ENCODE peak calls at places on chromosomes 6 and 20, in ten cellular contexts. M is sigmoid colon; Q is colonic mucosa; H is upper lobe of left lung; J is PC-3; S is PC-9; N is HepG2; F is psoas muscle; U is CD8-positive, alpha-beta T cell; K is GM12865. A is an unnamed sample.

GRCh38 chr6:10511477-10511876 is 9.7 kb upstream of the GCNT2 start:
- DNase-seq in M (no peak), Q (no peak), H (no peak), J (peak), S (no peak), N (peak), F (no peak), U (no peak), K (no peak), A (peak)

GRCh38 chr6:158161566-158162254 is 6.4 kb downstream of the SERAC1 start:
- DNase-seq in M (no peak), Q (peak), H (no peak), J (no peak), S (no peak), N (no peak), F (no peak), U (no peak), K (no peak), A (no peak)

GRCh38 chr6:22079788-22080187 is 217.0 kb downstream of the PRL start:
- DNase-seq in M (no peak), Q (no peak), H (no peak), J (no peak), S (no peak), N (no peak), F (no peak), U (no peak), K (no peak), A (peak)

GRCh38 chr6:169160855-169161560 is 92.6 kb downstream of the THBS2 start:
- DNase-seq in M (no peak), Q (no peak), H (no peak), J (no peak), S (no peak), N (no peak), F (peak), U (no peak), K (no peak), A (no peak)

GRCh38 chr6:51536728-51537127 is 550.7 kb downstream of the PKHD1 start:
- DNase-seq in M (no peak), Q (no peak), H (no peak), J (no peak), S (no peak), N (no peak), F (no peak), U (no peak), K (no peak), A (no peak)

GRCh38 chr20:15236812-15237211 is 899.4 kb upstream of the FLRT3 start:
- DNase-seq in M (no peak), Q (peak), H (peak), J (peak), S (peak), N (peak), F (no peak), U (no peak), K (peak), A (peak)

GRCh38 chr6:79869184-79869583 is 78.2 kb downstream of the ELOVL4 start:
- DNase-seq in M (no peak), Q (no peak), H (no peak), J (no peak), S (no peak), N (no peak), F (no peak), U (no peak), K (no peak), A (no peak)

GRCh38 chr20:63411151-63411897 is 50.2 kb upstream of the CHRNA4 start:
- DNase-seq in M (no peak), Q (no peak), H (no peak), J (no peak), S (no peak), N (no peak), F (no peak), U (no peak), K (no peak), A (no peak)

GRCh38 chr20:45347936-45348809 is at the start of gene SDC4:
- DNase-seq in M (peak), Q (peak), H (peak), J (peak), S (peak), N (no peak), F (peak), U (peak), K (no peak), A (peak)

GRCh38 chr6:3284436-3284876 is 25.7 kb downstream of the PSMG4 start:
- DNase-seq in M (peak), Q (no peak), H (peak), J (no peak), S (no peak), N (no peak), F (no peak), U (no peak), K (no peak), A (no peak)

GRCh38 chr6:83461438-83461837 is 30.6 kb upstream of the ME1 start:
- DNase-seq in M (no peak), Q (no peak), H (no peak), J (peak), S (no peak), N (peak), F (no peak), U (no peak), K (no peak), A (no peak)

GRCh38 chr20:35306931-35307517 is 14.8 kb upstream of the FAM83C start:
- DNase-seq in M (no peak), Q (peak), H (peak), J (peak), S (no peak), N (peak), F (peak), U (peak), K (peak), A (peak)

GRCh38 chr6:109998159-109998785 is 20.2 kb downstream of the GPR6 start:
- DNase-seq in M (no peak), Q (no peak), H (no peak), J (no peak), S (no peak), N (no peak), F (no peak), U (no peak), K (no peak), A (no peak)

GRCh38 chr20:45341579-45341938 is 6.7 kb downstream of the SDC4 start:
- DNase-seq in M (no peak), Q (no peak), H (no peak), J (no peak), S (no peak), N (no peak), F (no peak), U (no peak), K (no peak), A (no peak)

GRCh38 chr20:44593721-44594120 is 11.3 kb downstream of the PKIG start:
- DNase-seq in M (no peak), Q (no peak), H (no peak), J (peak), S (peak), N (no peak), F (no peak), U (no peak), K (no peak), A (no peak)

GRCh38 chr6:80336906-80337305 is 230.4 kb downstream of the BCKDHB start:
- DNase-seq in M (no peak), Q (no peak), H (no peak), J (peak), S (no peak), N (no peak), F (no peak), U (no peak), K (no peak), A (no peak)

GRCh38 chr20:5981139-5981538 is 30.7 kb downstream of the MCM8 start:
- DNase-seq in M (no peak), Q (no peak), H (no peak), J (no peak), S (no peak), N (no peak), F (no peak), U (no peak), K (no peak), A (no peak)

GRCh38 chr6:139887275-139887674 is 512.8 kb upstream of the CITED2 start:
- DNase-seq in M (no peak), Q (no peak), H (no peak), J (no peak), S (no peak), N (no peak), F (no peak), U (no peak), K (no peak), A (no peak)

GRCh38 chr6:38846844-38847243 is 131.7 kb downstream of the DNAH8 start:
- DNase-seq in M (no peak), Q (no peak), H (no peak), J (peak), S (peak), N (no peak), F (no peak), U (no peak), K (no peak), A (peak)

GRCh38 chr20:61744691-61745396 is 320.8 kb downstream of the TAF4 start:
- DNase-seq in M (no peak), Q (no peak), H (no peak), J (no peak), S (no peak), N (no peak), F (peak), U (no peak), K (no peak), A (peak)

GRCh38 chr6:20991910-20992309 is 457.7 kb downstream of the CDKAL1 start:
- DNase-seq in M (no peak), Q (no peak), H (no peak), J (no peak), S (no peak), N (peak), F (no peak), U (no peak), K (no peak), A (peak)

DNA sequence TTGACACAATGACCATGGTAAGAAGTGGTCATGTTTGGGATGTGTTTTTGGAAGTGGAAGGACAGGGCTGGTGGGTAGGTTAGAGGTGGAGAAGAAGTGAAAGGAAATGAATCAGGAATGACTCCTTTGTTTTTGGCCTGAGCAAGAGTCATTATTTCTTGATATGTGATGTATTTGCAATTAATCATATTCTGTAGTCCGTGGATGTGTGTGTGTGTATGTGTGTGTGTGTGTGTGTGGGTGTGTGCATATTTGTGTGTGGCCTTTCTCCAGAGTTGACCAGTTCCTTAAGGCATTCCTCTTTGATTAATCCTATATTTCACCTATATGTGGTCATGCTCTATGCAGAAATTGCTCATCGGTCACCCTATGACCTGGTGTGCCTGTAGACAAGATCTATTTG is 130.7 kb downstream of the UTRN start:
- DNase-seq in M (no peak), Q (no peak), H (no peak), J (peak), S (peak), N (no peak), F (no peak), U (no peak), K (no peak), A (peak)
- H3K4me3 ChIP-seq in M (no peak), Q (no peak), H (no peak), J (peak), S (no peak), N (no peak), F (no peak), U (no peak), K (no peak), A (no peak)

DNA sequence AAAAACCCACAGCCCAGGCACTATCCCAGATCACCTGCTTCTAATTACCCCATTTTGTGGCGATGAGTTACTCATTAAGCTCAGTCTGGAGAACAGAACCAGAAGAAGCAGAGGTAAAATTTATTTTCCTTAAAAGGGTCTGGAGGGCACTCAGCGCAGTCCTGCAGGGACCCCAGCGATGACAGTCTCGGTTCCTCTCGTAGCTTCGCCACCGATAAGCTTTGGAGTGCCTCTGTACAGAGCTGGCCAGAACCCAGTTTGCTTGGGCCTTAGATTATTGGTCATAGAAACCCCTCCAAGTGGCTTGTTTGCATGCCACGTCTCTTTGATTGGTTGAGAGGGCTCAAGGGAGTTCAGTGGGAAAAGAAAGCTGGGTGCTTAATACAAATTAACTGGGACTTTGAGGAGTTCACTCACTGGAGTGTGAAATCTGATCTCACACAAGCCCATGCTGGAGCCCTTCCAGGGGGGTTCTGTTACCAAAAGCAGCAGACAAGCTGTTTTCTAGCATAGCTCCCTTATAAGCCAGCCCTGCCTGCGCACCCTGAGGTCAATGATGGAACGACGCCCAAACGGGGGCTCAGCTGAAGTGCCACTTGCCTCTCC is 158.5 kb upstream of the ARID1B start:
- DNase-seq in M (no peak), Q (no peak), H (peak), J (no peak), S (no peak), N (no peak), F (no peak), U (no peak), K (no peak), A (no peak)
- TF ChIP-seq CTCF in M (no peak), Q (no peak), H (no peak), J (no peak), S (no peak), N (no peak), F (no peak), U (no peak), K (no peak), A (no peak)

DNA sequence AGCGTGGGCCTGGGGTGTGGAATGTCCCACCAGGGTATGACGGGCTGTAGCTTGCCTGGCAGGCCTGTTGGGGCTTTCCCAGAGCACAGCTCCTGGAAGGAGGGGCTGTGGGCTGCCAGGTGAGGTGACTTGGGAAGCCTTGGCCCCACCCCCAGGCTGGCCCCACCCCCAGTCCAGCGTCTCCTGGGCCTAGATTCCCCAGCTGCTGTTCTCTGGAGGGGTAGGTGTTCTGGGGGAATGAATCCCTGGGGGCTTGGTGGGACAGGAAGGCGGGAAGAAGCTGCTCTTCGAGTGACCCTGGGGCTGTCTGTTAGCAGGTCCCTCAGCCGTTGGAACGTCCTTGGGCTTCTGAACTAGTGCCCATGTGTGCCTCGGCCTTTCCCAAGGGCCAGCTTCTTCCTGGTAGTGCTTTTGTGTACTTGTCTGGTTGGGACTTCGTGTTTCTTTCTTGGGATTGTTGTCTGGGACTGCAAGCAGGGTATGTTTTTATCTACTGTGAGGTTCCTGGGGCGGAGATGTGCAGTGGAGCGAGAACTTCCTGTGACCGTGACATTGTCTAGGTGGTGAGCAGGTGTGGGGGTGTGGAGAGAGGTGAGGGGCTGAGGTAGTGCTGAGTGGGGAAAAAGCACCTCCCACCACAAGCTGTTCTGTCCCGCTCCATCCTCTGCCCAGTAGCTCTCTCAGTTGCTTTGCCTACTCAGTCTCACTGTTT is 1.4 kb upstream of the DDR1 start:
- DNase-seq in M (no peak), Q (peak), H (peak), J (peak), S (peak), N (no peak), F (no peak), U (no peak), K (peak), A (no peak)
- H3K4me3 ChIP-seq in M (peak), Q (peak), H (peak), J (peak), S (peak), N (peak), F (peak), U (no peak), K (peak), A (no peak)

DNA sequence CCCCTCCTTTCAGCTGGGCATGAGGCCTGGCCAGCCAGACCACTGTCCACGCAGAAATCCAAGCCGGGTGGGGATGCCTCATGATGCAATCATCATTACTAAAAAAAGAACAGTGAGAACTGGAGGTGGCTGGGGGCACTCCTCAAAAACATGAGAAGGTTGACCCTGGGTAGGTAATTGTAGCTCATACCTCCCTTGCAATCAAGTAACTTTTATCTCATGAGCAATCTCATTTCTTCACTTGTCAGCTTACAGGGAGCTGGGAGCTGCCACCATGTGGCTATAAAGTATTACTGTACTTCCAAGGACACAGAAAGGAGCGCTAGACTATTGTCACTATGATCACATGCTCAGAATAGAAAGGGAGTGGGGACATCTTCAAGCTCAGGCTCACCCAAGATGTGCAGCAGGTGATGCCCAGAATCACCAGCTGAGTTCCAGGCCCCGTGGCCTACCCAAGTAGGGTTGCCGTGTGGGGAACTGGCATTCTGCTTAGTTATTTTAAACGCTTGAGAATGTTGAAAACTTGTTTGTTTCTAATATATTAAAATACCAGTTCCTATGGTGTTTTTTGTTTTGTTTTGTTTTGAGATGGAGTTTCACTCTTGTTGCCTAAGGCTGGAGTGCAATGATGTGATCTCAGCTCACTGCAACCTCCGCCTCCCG is 3.0 kb upstream of the CDH26 start:
- DNase-seq in M (no peak), Q (no peak), H (no peak), J (peak), S (peak), N (peak), F (peak), U (no peak), K (peak), A (no peak)
- TF ChIP-seq CTCF in M (no peak), Q (no peak), H (peak), J (peak), S (peak), N (peak), F (peak), U (no peak), K (peak), A (no peak)

DNA sequence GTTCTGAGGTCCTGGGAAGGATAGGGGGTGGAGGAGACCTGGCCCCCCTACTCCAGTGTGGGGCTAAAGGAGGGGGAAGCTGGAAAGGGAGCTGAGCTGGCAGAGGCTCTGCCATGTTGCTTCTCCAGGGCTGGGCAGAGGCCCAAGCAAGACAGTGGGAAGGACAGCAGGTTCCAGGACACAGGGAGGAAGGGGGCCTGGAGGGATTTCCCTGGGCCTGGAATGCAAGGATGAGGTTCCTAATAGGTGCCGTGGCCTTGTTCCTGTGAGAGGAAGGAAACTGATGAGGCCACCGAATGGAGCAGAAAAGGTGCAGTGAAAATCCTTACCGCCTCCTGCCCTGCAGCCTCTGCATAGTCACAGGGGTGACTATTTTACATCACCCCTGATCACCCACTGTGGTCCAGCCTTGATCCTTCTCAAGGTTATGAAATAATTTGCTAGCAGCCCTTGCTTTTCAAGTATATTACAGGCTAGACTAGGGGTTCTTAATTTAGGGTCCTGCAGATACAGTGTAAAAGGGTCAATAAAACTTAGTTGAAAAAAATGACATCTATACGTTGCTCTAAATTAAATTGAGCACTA is 45.6 kb upstream of the RNF24 start:
- DNase-seq in M (peak), Q (no peak), H (no peak), J (no peak), S (no peak), N (no peak), F (no peak), U (no peak), K (no peak), A (no peak)
- H3K4me3 ChIP-seq in M (no peak), Q (no peak), H (no peak), J (no peak), S (no peak), N (no peak), F (no peak), U (no peak), K (no peak), A (no peak)

DNA sequence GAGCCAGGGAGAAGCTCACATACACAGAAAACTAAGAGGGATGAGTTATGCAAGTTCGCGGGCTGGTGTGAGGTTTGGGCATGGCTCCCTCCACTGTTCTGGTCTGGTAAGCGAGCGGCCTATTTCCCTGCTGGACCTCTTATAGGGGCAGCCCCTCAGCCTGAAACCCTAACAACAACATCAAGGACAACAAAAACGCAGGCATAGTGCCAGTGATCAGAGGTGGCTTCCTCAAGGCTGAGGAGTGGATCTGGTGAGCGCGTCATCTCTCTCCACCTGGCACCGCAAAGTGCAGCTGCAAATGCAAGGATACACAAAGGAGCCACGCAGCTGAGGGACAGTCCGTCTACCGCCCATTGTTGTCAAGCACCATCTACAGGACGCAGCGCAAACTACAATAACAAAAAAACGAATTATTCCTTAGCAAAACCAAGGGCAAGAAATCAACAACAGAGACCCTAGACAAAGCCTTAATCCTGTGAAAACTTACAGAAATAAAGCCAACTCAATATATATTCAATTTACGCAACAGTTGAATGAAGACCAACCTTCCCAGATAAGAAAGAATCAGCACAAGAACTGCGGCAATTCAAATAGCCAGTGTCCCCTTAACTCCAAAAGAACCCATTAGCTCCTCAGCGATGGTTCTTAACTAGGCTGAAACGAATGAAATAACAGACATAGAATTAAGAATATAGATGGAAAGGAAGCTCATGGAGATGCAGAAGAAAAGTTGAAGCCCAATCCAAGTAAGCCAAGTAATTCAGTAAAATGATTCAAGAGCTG is 9.2 kb upstream of the DEFB110 start:
- DNase-seq in M (no peak), Q (no peak), H (no peak), J (peak), S (no peak), N (peak), F (no peak), U (no peak), K (peak), A (no peak)
- TF ChIP-seq CTCF in M (no peak), Q (no peak), H (no peak), J (peak), S (peak), N (peak), F (no peak), U (no peak), K (peak), A (no peak)

A was measured in fibroblast of the aortic adventitia.